ENCODE peak calls at places on chromosomes 12 and 14, in nine cellular contexts. I is Peyer's patch, P is ovary, S is mucosa of descending colon, G is astrocyte of the spinal cord, B is MCF 10A, T is HFF-Myc, M is fibroblast of the aortic adventitia, W is HFFc6. F is an unnamed sample.

GRCh38 chr12:99111600-99111999 is 466.5 kb downstream of the APAF1 start:
- DNase-seq in I (no peak), P (no peak), S (no peak), G (no peak), B (no peak), T (no peak), M (no peak), W (no peak), F (no peak)

GRCh38 chr14:90556050-90556477 is 159.2 kb downstream of the CALM1 start:
- DNase-seq in I (no peak), P (no peak), S (no peak), G (no peak), B (no peak), T (no peak), M (no peak), W (no peak), F (no peak)

GRCh38 chr12:76313289-76313688 is 34.9 kb downstream of the BBS10 start:
- DNase-seq in I (no peak), P (no peak), S (no peak), G (no peak), B (no peak), T (no peak), M (no peak), W (no peak), F (no peak)

GRCh38 chr12:52204095-52204930 is 12.5 kb upstream of the KRT80 start:
- DNase-seq in I (peak; percentile 36), P (no peak), S (peak; percentile 17), G (peak; percentile 50), B (no peak), T (no peak), M (no peak), W (peak; percentile 49), F (no peak)

GRCh38 chr12:124422142-124422569 is 127.3 kb downstream of the RFLNA start:
- DNase-seq in I (peak; percentile 81), P (peak; percentile 68), S (peak; percentile 87), G (no peak), B (peak; percentile 57), T (no peak), M (peak; percentile 23), W (no peak), F (peak; percentile 70)

GRCh38 chr12:75971253-75971652 is 60.3 kb downstream of the PHLDA1 start:
- DNase-seq in I (no peak), P (no peak), S (no peak), G (no peak), B (no peak), T (no peak), M (no peak), W (no peak), F (no peak)

GRCh38 chr12:49295087-49296001 is at the start of gene PRPH:
- DNase-seq in I (peak; percentile 53), P (no peak), S (no peak), G (no peak), B (no peak), T (no peak), M (no peak), W (no peak), F (no peak)

GRCh38 chr14:103207404-103208072 is 84.3 kb downstream of the TNFAIP2 start:
- DNase-seq in I (peak; percentile 63), P (peak; percentile 77), S (no peak), G (no peak), B (no peak), T (no peak), M (peak; percentile 57), W (no peak), F (no peak)

GRCh38 chr12:91441236-91441635 is 258.6 kb upstream of the DCN start:
- DNase-seq in I (no peak), P (no peak), S (no peak), G (no peak), B (no peak), T (no peak), M (no peak), W (no peak), F (no peak)

GRCh38 chr14:51914310-51914709 is 53.9 kb downstream of the GNG2 start:
- DNase-seq in I (no peak), P (no peak), S (no peak), G (no peak), B (no peak), T (no peak), M (no peak), W (no peak), F (no peak)

GRCh38 chr12:7934153-7934552 is 1.8 kb downstream of the SLC2A3 start:
- DNase-seq in I (no peak), P (no peak), S (no peak), G (no peak), B (no peak), T (no peak), M (no peak), W (no peak), F (no peak)

GRCh38 chr14:105500036-105500725 is 9.1 kb downstream of the TEDC1 start:
- DNase-seq in I (no peak), P (no peak), S (peak; percentile 42), G (no peak), B (no peak), T (no peak), M (no peak), W (no peak), F (no peak)

GRCh38 chr12:2876431-2877046 is 435 bp downstream of the FOXM1 start:
- DNase-seq in I (no peak), P (no peak), S (no peak), G (peak; percentile 31), B (peak; percentile 20), T (no peak), M (peak; percentile 22), W (peak; percentile 13), F (no peak)

GRCh38 chr14:71103662-71104484 is 196.6 kb downstream of the PCNX1 start:
- DNase-seq in I (no peak), P (no peak), S (no peak), G (peak; percentile 68), B (peak; percentile 72), T (peak; percentile 59), M (peak; percentile 86), W (peak; percentile 75), F (peak; percentile 57)

GRCh38 chr12:19965196-19966038 is 402.9 kb upstream of the PDE3A start:
- DNase-seq in I (no peak), P (no peak), S (no peak), G (no peak), B (no peak), T (no peak), M (no peak), W (no peak), F (no peak)

DNA sequence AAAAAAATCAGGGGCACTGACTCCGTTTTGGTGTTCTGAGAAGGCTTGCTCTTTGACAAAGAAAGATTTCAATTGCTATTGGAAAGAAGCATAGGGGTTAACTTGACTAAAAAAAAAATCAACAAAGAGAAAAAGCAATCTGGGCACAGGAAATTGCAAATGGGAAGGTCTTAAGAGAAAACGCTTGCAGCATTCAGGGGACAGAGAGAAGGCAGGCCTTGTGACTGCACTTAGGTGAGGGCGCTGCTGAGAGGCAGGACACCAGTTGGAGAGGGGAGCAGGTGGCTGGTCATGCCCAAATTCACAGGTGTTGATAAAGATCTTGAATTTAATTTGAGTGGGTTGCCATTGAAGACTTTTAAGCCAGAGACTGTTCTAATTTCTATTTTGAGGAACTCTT is 4.2 kb downstream of the FAR2 start:
- DNase-seq in I (no peak), P (no peak), S (no peak), G (no peak), B (no peak), T (no peak), M (no peak), W (no peak), F (no peak)
- TF ChIP-seq CTCF in I (no peak), P (no peak), S (no peak), G (no peak), B (no peak), T (no peak), M (no peak), W (no peak), F (no peak)

GRCh38 chr14:31429791-31430190 is 9.4 kb upstream of the HEATR5A start:
- DNase-seq in I (no peak), P (no peak), S (no peak), G (no peak), B (no peak), T (no peak), M (no peak), W (no peak), F (no peak)
- TF ChIP-seq CTCF in I (no peak), P (no peak), S (no peak), G (no peak), B (no peak), T (no peak), M (no peak), W (no peak), F (no peak)

GRCh38 chr14:54338696-54339317 is 58.0 kb upstream of the CDKN3 start:
- DNase-seq in I (no peak), P (no peak), S (no peak), G (peak; percentile 73), B (peak; percentile 67), T (peak; percentile 49), M (peak; percentile 75), W (peak; percentile 18), F (peak; percentile 34)
- TF ChIP-seq CTCF in I (peak; percentile 50), P (no peak), S (no peak), G (peak; percentile 78), B (peak; percentile 69), T (peak; percentile 72), M (peak; percentile 64), W (peak; percentile 77), F (peak; percentile 64)

GRCh38 chr14:100644383-100644782 is 57.2 kb upstream of the BEGAIN start:
- DNase-seq in I (no peak), P (peak; percentile 12), S (no peak), G (no peak), B (no peak), T (no peak), M (no peak), W (no peak), F (no peak)

GRCh38 chr14:100638211-100638855 is 51.1 kb upstream of the BEGAIN start:
- DNase-seq in I (no peak), P (no peak), S (no peak), G (no peak), B (no peak), T (no peak), M (no peak), W (no peak), F (no peak)

GRCh38 chr14:100639280-100639679 is 52.1 kb upstream of the BEGAIN start:
- DNase-seq in I (no peak), P (no peak), S (no peak), G (no peak), B (no peak), T (no peak), M (no peak), W (no peak), F (no peak)

GRCh38 chr14:100641274-100641860 is 54.1 kb upstream of the BEGAIN start:
- DNase-seq in I (no peak), P (no peak), S (no peak), G (peak; percentile 12), B (no peak), T (no peak), M (no peak), W (no peak), F (no peak)

DNA sequence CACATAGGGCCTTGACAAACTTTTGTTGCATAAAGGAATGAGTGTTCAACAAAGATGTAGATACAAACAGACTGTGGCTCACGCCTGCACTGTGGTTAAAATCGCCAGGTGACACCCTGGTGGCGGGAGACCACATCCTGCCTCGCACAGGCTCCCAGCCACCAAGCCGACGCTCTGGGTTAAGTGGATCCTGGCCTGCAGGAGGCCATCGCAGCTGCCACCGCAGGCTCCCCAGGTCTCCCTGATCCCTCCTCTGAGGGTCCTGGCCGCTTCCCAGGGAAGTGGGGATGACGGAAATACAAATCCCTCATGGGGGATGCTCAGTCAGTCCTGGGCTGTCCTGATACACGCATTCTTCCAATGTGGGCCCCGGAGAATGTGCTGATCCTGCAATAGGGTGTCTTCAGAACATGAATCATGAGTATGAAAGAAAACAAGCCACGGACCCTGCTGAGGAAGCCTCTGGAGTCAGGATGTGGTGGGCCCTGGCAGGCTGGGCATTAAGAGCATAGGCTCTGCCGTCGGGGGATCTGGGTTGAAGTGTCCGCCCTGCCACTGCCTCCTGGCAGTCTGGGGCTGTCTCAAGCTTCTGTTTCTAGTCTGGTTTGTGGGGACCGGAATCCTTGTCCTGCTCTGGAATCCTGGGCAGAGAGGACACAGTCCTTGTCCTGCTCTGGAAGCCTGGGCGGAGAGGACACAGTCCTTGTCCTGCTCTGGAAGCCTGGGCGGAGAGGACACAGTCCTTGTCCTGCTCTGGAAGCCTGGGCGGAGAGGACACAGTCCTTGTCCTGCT is 53.5 kb upstream of the BEGAIN start:
- DNase-seq in I (no peak), P (no peak), S (peak; percentile 73), G (peak; percentile 88), B (no peak), T (no peak), M (no peak), W (no peak), F (no peak)
- TF ChIP-seq CTCF in I (peak; percentile 5), P (no peak), S (no peak), G (no peak), B (no peak), T (no peak), M (no peak), W (peak; percentile 1), F (no peak)

F was measured in RWPE1.